ENCODE peak calls at places on chromosomes 16 and 17, in ten cellular contexts. X, D, W, S, L, Q, G, T, E and J are unnamed samples.

GRCh38 chr17:16877102-16877501 is 94.8 kb downstream of the TNFRSF13B start:
- DNase-seq in L (no peak), E (no peak), D (no peak), T (no peak), X (no peak), G (no peak), S (no peak), Q (no peak), W (no peak), J (no peak)

GRCh38 chr17:27882162-27882840 is 10.9 kb downstream of the LYRM9 start:
- DNase-seq in G (no peak), E (no peak), Q (no peak), T (no peak), L (no peak), W (no peak), S (no peak), D (no peak), X (no peak), J (peak)

GRCh38 chr17:16477255-16477654 is 14.7 kb downstream of the LRRC75A start:
- DNase-seq in Q (no peak), D (no peak), E (no peak), G (no peak), L (peak), S (peak), T (no peak), X (peak), W (no peak), J (no peak)

GRCh38 chr17:59618894-59619312 is 792 bp upstream of the CLTC start:
- DNase-seq in E (no peak), L (no peak), S (no peak), Q (no peak), T (no peak), X (peak), W (no peak), G (no peak), D (peak), J (no peak)

GRCh38 chr17:36197389-36197708 is 791 bp upstream of the CCL3L1 start:
- DNase-seq in E (no peak), D (no peak), T (no peak), S (no peak), Q (no peak), X (no peak), W (no peak), L (no peak), G (no peak), J (no peak)

GRCh38 chr17:29495011-29495410 is 71.8 kb downstream of the ABHD15 start:
- DNase-seq in X (peak), E (no peak), W (no peak), L (peak), Q (no peak), D (no peak), S (no peak), G (no peak), T (no peak), J (no peak)

GRCh38 chr17:57391076-57391825 is 134.9 kb downstream of the MSI2 start:
- DNase-seq in S (no peak), L (no peak), T (no peak), X (no peak), D (no peak), Q (no peak), E (no peak), G (no peak), W (no peak), J (no peak)

GRCh38 chr16:6193718-6194117 is 1096.1 kb upstream of the EEF2KMT start:
- DNase-seq in L (no peak), X (no peak), E (peak), W (no peak), S (no peak), D (no peak), Q (no peak), G (no peak), T (no peak), J (no peak)

GRCh38 chr17:6124856-6125255 is 54.7 kb downstream of the WSCD1 start:
- DNase-seq in D (no peak), S (no peak), E (no peak), L (no peak), Q (no peak), G (no peak), T (no peak), W (no peak), X (no peak), J (no peak)